ENCODE peak calls at places on chromosome 6, in four cellular contexts. One of them, this sample, is unnamed.
A peak's percentile ranks its signal among the peaks of the same experiment; 100 is the strongest.

GRCh38 chr6:147508871-147509608 is 550 bp downstream of the SAMD5 start:
- DNase-seq in adrenal gland: no peak
- DNase-seq in fibroblast of the aortic adventitia: no peak
- DNase-seq in Peyer's patch: peak; percentile 62
- DNase-seq in this sample: no peak

GRCh38 chr6:129115491-129115890 is 232.6 kb downstream of the LAMA2 start:
- DNase-seq in adrenal gland: no peak
- DNase-seq in fibroblast of the aortic adventitia: no peak
- DNase-seq in Peyer's patch: no peak
- DNase-seq in this sample: no peak

GRCh38 chr6:169961772-169962561 is 210.5 kb downstream of the ERMARD start:
- DNase-seq in adrenal gland: peak; percentile 51
- DNase-seq in fibroblast of the aortic adventitia: no peak
- DNase-seq in Peyer's patch: peak; percentile 48
- DNase-seq in this sample: peak; percentile 5

GRCh38 chr6:6588064-6588923 is at the start of gene LY86:
- DNase-seq in adrenal gland: no peak
- DNase-seq in fibroblast of the aortic adventitia: no peak
- DNase-seq in Peyer's patch: no peak
- DNase-seq in this sample: no peak

GRCh38 chr6:78831492-78831891 is 35.9 kb upstream of the IRAK1BP1 start:
- DNase-seq in adrenal gland: peak; percentile 71
- DNase-seq in fibroblast of the aortic adventitia: peak; percentile 80
- DNase-seq in Peyer's patch: no peak
- DNase-seq in this sample: peak; percentile 74

GRCh38 chr6:170291271-170292110 is 613 bp upstream of the DLL1 start:
- DNase-seq in adrenal gland: no peak
- DNase-seq in fibroblast of the aortic adventitia: no peak
- DNase-seq in Peyer's patch: peak; percentile 78
- DNase-seq in this sample: no peak

GRCh38 chr6:71254323-71254722 is 34.3 kb upstream of the OGFRL1 start:
- DNase-seq in adrenal gland: peak; percentile 79
- DNase-seq in fibroblast of the aortic adventitia: no peak
- DNase-seq in Peyer's patch: no peak
- DNase-seq in this sample: no peak

GRCh38 chr6:88179692-88180091 is 13.5 kb upstream of the CNR1 start:
- DNase-seq in adrenal gland: no peak
- DNase-seq in fibroblast of the aortic adventitia: no peak
- DNase-seq in Peyer's patch: no peak
- DNase-seq in this sample: no peak

GRCh38 chr6:73929421-73929820 is 233.4 kb downstream of the CD109 start:
- DNase-seq in adrenal gland: no peak
- DNase-seq in fibroblast of the aortic adventitia: no peak
- DNase-seq in Peyer's patch: no peak
- DNase-seq in this sample: peak; percentile 10

GRCh38 chr6:40947876-40948514 is 91.0 kb downstream of the UNC5CL start:
- DNase-seq in adrenal gland: no peak
- DNase-seq in fibroblast of the aortic adventitia: peak; percentile 76
- DNase-seq in Peyer's patch: no peak
- DNase-seq in this sample: peak; percentile 78

GRCh38 chr6:112413805-112414204 is 66.7 kb downstream of the RFPL4B start:
- DNase-seq in adrenal gland: no peak
- DNase-seq in fibroblast of the aortic adventitia: no peak
- DNase-seq in Peyer's patch: no peak
- DNase-seq in this sample: peak; percentile 11

GRCh38 chr6:118774596-118774995 is 119.4 kb upstream of the ASF1A start:
- DNase-seq in adrenal gland: no peak
- DNase-seq in fibroblast of the aortic adventitia: no peak
- DNase-seq in Peyer's patch: no peak
- DNase-seq in this sample: no peak

GRCh38 chr6:26118999-26119398 is 31.8 kb downstream of the HFE start:
- DNase-seq in adrenal gland: no peak
- DNase-seq in fibroblast of the aortic adventitia: no peak
- DNase-seq in Peyer's patch: no peak
- DNase-seq in this sample: no peak

GRCh38 chr6:9766240-9766915 is 648.5 kb downstream of the TFAP2A start:
- DNase-seq in adrenal gland: no peak
- DNase-seq in fibroblast of the aortic adventitia: peak; percentile 63
- DNase-seq in Peyer's patch: no peak
- DNase-seq in this sample: peak; percentile 40

GRCh38 chr6:37620519-37620918 is 77.2 kb downstream of the MDGA1 start:
- DNase-seq in adrenal gland: no peak
- DNase-seq in fibroblast of the aortic adventitia: no peak
- DNase-seq in Peyer's patch: no peak
- DNase-seq in this sample: no peak

GRCh38 chr6:74113901-74114300 is 417.9 kb downstream of the CD109 start:
- DNase-seq in adrenal gland: no peak
- DNase-seq in fibroblast of the aortic adventitia: no peak
- DNase-seq in Peyer's patch: no peak
- DNase-seq in this sample: no peak

GRCh38 chr6:131199568-131200272 is 64.5 kb downstream of the AKAP7 start:
- DNase-seq in adrenal gland: peak; percentile 75
- DNase-seq in fibroblast of the aortic adventitia: peak; percentile 63
- DNase-seq in Peyer's patch: peak; percentile 52
- DNase-seq in this sample: peak; percentile 92

GRCh38 chr6:52595796-52596130 is 18.9 kb upstream of the TRAM2 start:
- DNase-seq in adrenal gland: no peak
- DNase-seq in fibroblast of the aortic adventitia: no peak
- DNase-seq in Peyer's patch: no peak
- DNase-seq in this sample: no peak

GRCh38 chr6:35363293-35363750 is 21.0 kb downstream of the PPARD start:
- DNase-seq in adrenal gland: peak; percentile 61
- DNase-seq in fibroblast of the aortic adventitia: no peak
- DNase-seq in Peyer's patch: no peak
- DNase-seq in this sample: peak; percentile 77

GRCh38 chr6:105167987-105168386 is 11.8 kb downstream of the POPDC3 start:
- DNase-seq in adrenal gland: no peak
- DNase-seq in fibroblast of the aortic adventitia: no peak
- DNase-seq in Peyer's patch: no peak
- DNase-seq in this sample: no peak

GRCh38 chr6:121485359-121485809 is 49.9 kb downstream of the GJA1 start:
- DNase-seq in adrenal gland: no peak
- DNase-seq in fibroblast of the aortic adventitia: peak; percentile 13
- DNase-seq in Peyer's patch: no peak
- DNase-seq in this sample: peak; percentile 25

GRCh38 chr6:83216806-83217205 is 23.6 kb downstream of the RWDD2A start:
- DNase-seq in adrenal gland: no peak
- DNase-seq in fibroblast of the aortic adventitia: peak; percentile 25
- DNase-seq in Peyer's patch: no peak
- DNase-seq in this sample: peak; percentile 42

GRCh38 chr6:149446791-149447376 is 37.9 kb downstream of the ZC3H12D start:
- DNase-seq in adrenal gland: no peak
- DNase-seq in fibroblast of the aortic adventitia: no peak
- DNase-seq in Peyer's patch: no peak
- DNase-seq in this sample: no peak
- TF ChIP-seq CTCF in adrenal gland: no peak
- TF ChIP-seq CTCF in fibroblast of the aortic adventitia: no peak
- TF ChIP-seq CTCF in Peyer's patch: no peak
- TF ChIP-seq CTCF in this sample: peak; percentile 17

DNA sequence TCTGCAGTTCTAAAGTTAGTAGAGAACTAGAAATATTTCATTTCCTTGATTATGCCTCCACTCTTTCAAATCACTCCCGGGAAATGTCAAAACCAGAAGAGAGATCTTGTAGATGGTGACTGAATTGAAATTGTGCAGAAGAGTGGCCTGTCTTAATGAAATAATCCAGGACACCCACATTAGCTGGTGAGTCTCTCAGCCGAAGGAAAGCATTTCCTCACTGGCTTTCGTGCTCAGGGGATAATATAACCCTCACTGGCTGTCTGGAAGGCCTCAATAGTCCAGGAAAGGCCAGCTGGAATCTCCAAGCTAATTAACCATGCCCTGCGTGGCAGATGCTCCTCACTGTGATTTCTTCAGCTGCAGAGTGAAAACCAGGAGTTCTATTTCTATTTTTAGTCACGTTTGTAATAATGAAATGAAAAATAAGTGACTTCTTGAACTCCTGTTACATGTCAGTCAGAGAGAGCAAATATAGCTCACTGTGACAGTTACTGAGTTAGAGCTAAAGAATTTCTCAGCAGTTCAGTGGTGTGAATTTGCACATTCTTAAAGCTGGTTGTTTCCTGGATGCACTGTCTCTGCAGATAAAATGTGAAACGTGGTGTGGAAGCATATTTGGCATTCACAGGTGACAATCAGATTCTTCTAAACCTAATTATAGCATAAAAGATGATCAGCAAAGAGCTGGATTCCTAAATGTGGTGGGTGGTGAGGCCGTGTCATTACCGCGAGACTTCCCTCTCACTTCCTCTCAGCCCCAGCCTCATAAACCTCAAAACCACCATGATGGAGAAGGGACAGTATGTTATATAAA is 211.7 kb downstream of the LMBRD1 start:
- DNase-seq in adrenal gland: peak; percentile 74
- DNase-seq in fibroblast of the aortic adventitia: no peak
- DNase-seq in Peyer's patch: no peak
- DNase-seq in this sample: peak; percentile 3
- H3K4me3 ChIP-seq in adrenal gland: no peak overlapping the region
- H3K4me3 ChIP-seq in fibroblast of the aortic adventitia: no peak overlapping the region
- H3K4me3 ChIP-seq in Peyer's patch: no peak overlapping the region
- H3K4me3 ChIP-seq in this sample: no peak overlapping the region

GRCh38 chr6:157020398-157021266 is 243.5 kb downstream of the ARID1B start:
- DNase-seq in adrenal gland: peak; percentile 80
- DNase-seq in fibroblast of the aortic adventitia: peak; percentile 65
- DNase-seq in Peyer's patch: no peak
- DNase-seq in this sample: peak; percentile 67
- TF ChIP-seq CTCF in adrenal gland: no peak
- TF ChIP-seq CTCF in fibroblast of the aortic adventitia: no peak
- TF ChIP-seq CTCF in Peyer's patch: no peak
- TF ChIP-seq CTCF in this sample: no peak

GRCh38 chr6:44255848-44256247 is 1.5 kb downstream of the SLC35B2 start:
- DNase-seq in adrenal gland: no peak
- DNase-seq in fibroblast of the aortic adventitia: no peak
- DNase-seq in Peyer's patch: no peak
- DNase-seq in this sample: no peak

GRCh38 chr6:44256291-44257006 is 879 bp downstream of the SLC35B2 start:
- DNase-seq in adrenal gland: no peak
- DNase-seq in fibroblast of the aortic adventitia: no peak
- DNase-seq in Peyer's patch: no peak
- DNase-seq in this sample: no peak

GRCh38 chr6:44257753-44258324 is 511 bp upstream of the SLC35B2 start:
- DNase-seq in adrenal gland: no peak
- DNase-seq in fibroblast of the aortic adventitia: no peak
- DNase-seq in Peyer's patch: no peak
- DNase-seq in this sample: no peak

GRCh38 chr6:44258325-44258863 is 1.1 kb upstream of the SLC35B2 start:
- DNase-seq in adrenal gland: no peak
- DNase-seq in fibroblast of the aortic adventitia: no peak
- DNase-seq in Peyer's patch: peak; percentile 40
- DNase-seq in this sample: no peak

GRCh38 chr6:44257007-44257752 is at the start of gene SLC35B2:
- DNase-seq in adrenal gland: peak; percentile 84
- DNase-seq in fibroblast of the aortic adventitia: peak; percentile 56
- DNase-seq in Peyer's patch: peak; percentile 79
- DNase-seq in this sample: peak; percentile 79
- H3K4me3 ChIP-seq in adrenal gland: peak within 1 kb of the TSS; percentile 100
- H3K4me3 ChIP-seq in fibroblast of the aortic adventitia: peak within 1 kb of the TSS; percentile 92
- H3K4me3 ChIP-seq in Peyer's patch: peak within 1 kb of the TSS; percentile 92
- H3K4me3 ChIP-seq in this sample: peak within 1 kb of the TSS; percentile 90

GRCh38 chr6:31534521-31535040 is 5.8 kb downstream of the MCCD1 start:
- DNase-seq in adrenal gland: no peak
- DNase-seq in fibroblast of the aortic adventitia: no peak
- DNase-seq in Peyer's patch: no peak
- DNase-seq in this sample: no peak

GRCh38 chr6:31531771-31532643 is 3.2 kb downstream of the MCCD1 start:
- DNase-seq in adrenal gland: no peak
- DNase-seq in fibroblast of the aortic adventitia: no peak
- DNase-seq in Peyer's patch: no peak
- DNase-seq in this sample: no peak

GRCh38 chr6:31532644-31533454 is 4.1 kb downstream of the MCCD1 start:
- DNase-seq in adrenal gland: no peak
- DNase-seq in fibroblast of the aortic adventitia: no peak
- DNase-seq in Peyer's patch: no peak
- DNase-seq in this sample: no peak

GRCh38 chr6:31534011-31534410 is 5.2 kb downstream of the MCCD1 start:
- DNase-seq in adrenal gland: no peak
- DNase-seq in fibroblast of the aortic adventitia: no peak
- DNase-seq in Peyer's patch: no peak
- DNase-seq in this sample: no peak

GRCh38 chr6:31533455-31533841 is 4.7 kb downstream of the MCCD1 start:
- DNase-seq in adrenal gland: no peak
- DNase-seq in fibroblast of the aortic adventitia: no peak
- DNase-seq in Peyer's patch: no peak
- DNase-seq in this sample: no peak
- TF ChIP-seq CTCF in adrenal gland: no peak
- TF ChIP-seq CTCF in fibroblast of the aortic adventitia: no peak
- TF ChIP-seq CTCF in Peyer's patch: no peak
- TF ChIP-seq CTCF in this sample: no peak

DNA sequence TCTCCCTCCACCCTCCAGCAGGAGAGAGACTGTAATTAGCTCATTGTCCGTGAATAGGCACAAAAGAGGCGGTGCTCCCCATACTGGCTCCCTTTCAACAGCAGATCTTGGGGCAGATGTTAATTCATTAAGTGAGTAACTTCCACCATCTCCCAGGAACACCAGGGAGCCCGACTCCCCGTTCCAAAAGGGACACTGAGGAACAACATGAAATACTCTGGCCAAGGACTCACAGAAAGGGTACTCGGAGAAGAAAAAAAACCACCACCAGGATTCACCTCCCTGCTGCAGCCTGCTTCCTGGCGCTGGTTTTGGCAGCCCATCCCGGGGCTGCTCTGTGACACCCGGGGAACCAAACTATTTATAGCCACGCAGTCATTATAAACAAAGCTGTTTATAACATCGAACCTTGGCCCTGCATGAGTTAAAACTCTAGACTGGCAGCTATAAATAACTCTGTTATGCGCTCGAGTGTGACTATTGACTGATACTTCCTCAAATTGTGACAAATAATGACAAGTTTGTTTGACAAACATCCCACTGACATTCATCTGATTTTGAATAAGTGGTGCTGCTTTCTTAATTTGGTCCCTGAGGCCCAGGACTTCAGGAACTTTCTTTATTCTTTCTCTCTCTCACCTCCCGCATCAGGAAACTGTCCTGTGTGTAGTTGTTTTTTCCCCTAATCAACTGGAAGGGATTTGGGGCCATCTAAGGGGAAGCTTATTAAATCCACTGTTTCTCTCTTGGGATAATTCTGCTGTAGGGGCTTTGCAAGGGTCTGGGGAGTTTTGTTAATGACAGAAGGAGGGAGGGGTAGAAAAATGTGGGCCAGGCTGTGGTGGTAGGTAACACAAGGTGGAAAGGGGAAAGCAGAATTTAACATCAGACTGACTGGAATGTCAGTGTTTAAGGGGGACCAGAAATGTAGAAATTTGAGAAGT is 521.6 kb downstream of the CD83 start:
- DNase-seq in adrenal gland: peak; percentile 57
- DNase-seq in fibroblast of the aortic adventitia: peak; percentile 39
- DNase-seq in Peyer's patch: peak; percentile 64
- DNase-seq in this sample: peak; percentile 39
- H3K4me3 ChIP-seq in adrenal gland: peak overlapping the region; percentile 8
- H3K4me3 ChIP-seq in fibroblast of the aortic adventitia: no peak overlapping the region
- H3K4me3 ChIP-seq in Peyer's patch: peak overlapping the region; percentile 10
- H3K4me3 ChIP-seq in this sample: no peak overlapping the region